ENCODE peak calls at places on chromosomes 7 and 10, in five cellular contexts. D, A, O, C and H are unnamed samples.

GRCh38 chr10:113997428-113997827 is 46.2 kb upstream of the ADRB1 start:
- DNase-seq in C (peak), O (no peak), D (no peak), A (no peak), H (peak)

GRCh38 chr10:49011756-49012155 is 72.1 kb upstream of the LRRC18 start:
- DNase-seq in O (no peak), D (no peak), A (no peak), C (no peak), H (no peak)

GRCh38 chr7:128946936-128947830 is 9.5 kb downstream of the IRF5 start:
- DNase-seq in A (no peak), D (no peak), C (no peak), O (no peak), H (no peak)

GRCh38 chr10:22010973-22011408 is 7.5 kb upstream of the DNAJC1 start:
- DNase-seq in A (no peak), C (no peak), O (no peak), D (no peak), H (no peak)

GRCh38 chr7:106775552-106775936 is 89.5 kb upstream of the PIK3CG start:
- DNase-seq in C (no peak), A (no peak), D (peak), O (no peak), H (no peak)

GRCh38 chr10:57142925-57143576 is 782.0 kb upstream of the ZWINT start:
- DNase-seq in O (no peak), D (no peak), C (no peak), A (no peak), H (no peak)

GRCh38 chr10:46291817-46292572 is 5.2 kb downstream of the ANTXRL start:
- DNase-seq in C (no peak), D (no peak), A (no peak), O (no peak), H (no peak)

GRCh38 chr7:46029111-46029704 is 108.1 kb upstream of the IGFBP3 start:
- DNase-seq in C (no peak), A (no peak), D (no peak), O (no peak), H (no peak)

GRCh38 chr7:142626420-142627035 is 122.7 kb upstream of the PRSS1 start:
- DNase-seq in D (no peak), O (peak), C (peak), A (peak), H (peak)

GRCh38 chr7:43764039-43764789 is 5.7 kb downstream of the BLVRA start:
- DNase-seq in C (peak), A (no peak), O (no peak), D (no peak), H (peak)

GRCh38 chr10:94133239-94133638 is 139.5 kb downstream of the PLCE1 start:
- DNase-seq in O (peak), A (no peak), D (peak), C (no peak), H (no peak)